ENCODE peak calls at places on chromosomes 12 and 14, in nine cellular contexts. One of them, this sample, is unnamed.

GRCh38 chr14:100904307-100905019 is 941 bp upstream of the RTL1 start:
- DNase-seq in ACHN: no peak
- DNase-seq in stimulated activated naive B cell treated with anti-CD40 and anti-IgM and Interleukin-4, amounts not matched to agents 10 μg/mL and 1 μg/mL and 100 μg/mL, for 72 hours: no peak
- DNase-seq in left colon: no peak
- DNase-seq in GM04504: no peak
- DNase-seq in amniotic stem cell: no peak
- DNase-seq in endothelial cell: peak; percentile 79
- DNase-seq in posterior cingulate gyrus: no peak
- DNase-seq in WTC11: peak; percentile 75
- DNase-seq in this sample: no peak

GRCh38 chr12:78795934-78796445 is 68.6 kb upstream of the SYT1 start:
- DNase-seq in ACHN: no peak
- DNase-seq in stimulated activated naive B cell treated with anti-CD40 and anti-IgM and Interleukin-4, amounts not matched to agents 10 μg/mL and 1 μg/mL and 100 μg/mL, for 72 hours: no peak
- DNase-seq in left colon: no peak
- DNase-seq in GM04504: no peak
- DNase-seq in amniotic stem cell: no peak
- DNase-seq in endothelial cell: no peak
- DNase-seq in posterior cingulate gyrus: no peak
- DNase-seq in WTC11: no peak
- DNase-seq in this sample: no peak

GRCh38 chr12:46073321-46073720 is 82.9 kb upstream of the SCAF11 start:
- DNase-seq in ACHN: no peak
- DNase-seq in stimulated activated naive B cell treated with anti-CD40 and anti-IgM and Interleukin-4, amounts not matched to agents 10 μg/mL and 1 μg/mL and 100 μg/mL, for 72 hours: no peak
- DNase-seq in left colon: no peak
- DNase-seq in GM04504: no peak
- DNase-seq in amniotic stem cell: no peak
- DNase-seq in endothelial cell: no peak
- DNase-seq in posterior cingulate gyrus: no peak
- DNase-seq in WTC11: no peak
- DNase-seq in this sample: no peak

GRCh38 chr12:47193066-47193465 is 113.3 kb upstream of the AMIGO2 start:
- DNase-seq in ACHN: no peak
- DNase-seq in stimulated activated naive B cell treated with anti-CD40 and anti-IgM and Interleukin-4, amounts not matched to agents 10 μg/mL and 1 μg/mL and 100 μg/mL, for 72 hours: no peak
- DNase-seq in left colon: no peak
- DNase-seq in GM04504: no peak
- DNase-seq in amniotic stem cell: no peak
- DNase-seq in endothelial cell: no peak
- DNase-seq in posterior cingulate gyrus: no peak
- DNase-seq in WTC11: no peak
- DNase-seq in this sample: no peak

GRCh38 chr14:100783630-100784321 is 42.1 kb upstream of the MEG3 start:
- DNase-seq in ACHN: no peak
- DNase-seq in stimulated activated naive B cell treated with anti-CD40 and anti-IgM and Interleukin-4, amounts not matched to agents 10 μg/mL and 1 μg/mL and 100 μg/mL, for 72 hours: no peak
- DNase-seq in left colon: no peak
- DNase-seq in GM04504: no peak
- DNase-seq in amniotic stem cell: no peak
- DNase-seq in endothelial cell: no peak
- DNase-seq in posterior cingulate gyrus: no peak
- DNase-seq in WTC11: peak; percentile 11
- DNase-seq in this sample: no peak

GRCh38 chr12:54127538-54128259 is 61.1 kb downstream of the SMUG1 start:
- DNase-seq in ACHN: no peak
- DNase-seq in stimulated activated naive B cell treated with anti-CD40 and anti-IgM and Interleukin-4, amounts not matched to agents 10 μg/mL and 1 μg/mL and 100 μg/mL, for 72 hours: no peak
- DNase-seq in left colon: no peak
- DNase-seq in GM04504: no peak
- DNase-seq in amniotic stem cell: no peak
- DNase-seq in endothelial cell: no peak
- DNase-seq in posterior cingulate gyrus: no peak
- DNase-seq in WTC11: no peak
- DNase-seq in this sample: no peak

GRCh38 chr14:58898655-58899316 is 261.0 kb downstream of the DACT1 start:
- DNase-seq in ACHN: peak; percentile 71
- DNase-seq in stimulated activated naive B cell treated with anti-CD40 and anti-IgM and Interleukin-4, amounts not matched to agents 10 μg/mL and 1 μg/mL and 100 μg/mL, for 72 hours: no peak
- DNase-seq in left colon: no peak
- DNase-seq in GM04504: peak; percentile 79
- DNase-seq in amniotic stem cell: peak; percentile 69
- DNase-seq in endothelial cell: no peak
- DNase-seq in posterior cingulate gyrus: no peak
- DNase-seq in WTC11: no peak
- DNase-seq in this sample: peak; percentile 73

GRCh38 chr12:30822385-30823139 is 67.8 kb upstream of the CAPRIN2 start:
- DNase-seq in ACHN: no peak
- DNase-seq in stimulated activated naive B cell treated with anti-CD40 and anti-IgM and Interleukin-4, amounts not matched to agents 10 μg/mL and 1 μg/mL and 100 μg/mL, for 72 hours: peak; percentile 26
- DNase-seq in left colon: peak; percentile 68
- DNase-seq in GM04504: peak; percentile 3
- DNase-seq in amniotic stem cell: peak; percentile 20
- DNase-seq in endothelial cell: peak; percentile 72
- DNase-seq in posterior cingulate gyrus: peak; percentile 52
- DNase-seq in WTC11: peak; percentile 68
- DNase-seq in this sample: no peak

GRCh38 chr14:96051642-96052540 is 12.7 kb downstream of the C14orf132 start:
- DNase-seq in ACHN: no peak
- DNase-seq in stimulated activated naive B cell treated with anti-CD40 and anti-IgM and Interleukin-4, amounts not matched to agents 10 μg/mL and 1 μg/mL and 100 μg/mL, for 72 hours: no peak
- DNase-seq in left colon: no peak
- DNase-seq in GM04504: no peak
- DNase-seq in amniotic stem cell: no peak
- DNase-seq in endothelial cell: no peak
- DNase-seq in posterior cingulate gyrus: no peak
- DNase-seq in WTC11: peak; percentile 52
- DNase-seq in this sample: no peak

GRCh38 chr14:99891900-99892299 is 98.7 kb downstream of the EML1 start:
- DNase-seq in ACHN: no peak
- DNase-seq in stimulated activated naive B cell treated with anti-CD40 and anti-IgM and Interleukin-4, amounts not matched to agents 10 μg/mL and 1 μg/mL and 100 μg/mL, for 72 hours: no peak
- DNase-seq in left colon: no peak
- DNase-seq in GM04504: no peak
- DNase-seq in amniotic stem cell: no peak
- DNase-seq in endothelial cell: no peak
- DNase-seq in posterior cingulate gyrus: no peak
- DNase-seq in WTC11: no peak
- DNase-seq in this sample: no peak

GRCh38 chr12:70485704-70486103 is 119.6 kb downstream of the KCNMB4 start:
- DNase-seq in ACHN: no peak
- DNase-seq in stimulated activated naive B cell treated with anti-CD40 and anti-IgM and Interleukin-4, amounts not matched to agents 10 μg/mL and 1 μg/mL and 100 μg/mL, for 72 hours: no peak
- DNase-seq in left colon: no peak
- DNase-seq in GM04504: no peak
- DNase-seq in amniotic stem cell: no peak
- DNase-seq in endothelial cell: no peak
- DNase-seq in posterior cingulate gyrus: no peak
- DNase-seq in WTC11: no peak
- DNase-seq in this sample: no peak

GRCh38 chr14:90005939-90006530 is 50.3 kb downstream of the TDP1 start:
- DNase-seq in ACHN: no peak
- DNase-seq in stimulated activated naive B cell treated with anti-CD40 and anti-IgM and Interleukin-4, amounts not matched to agents 10 μg/mL and 1 μg/mL and 100 μg/mL, for 72 hours: no peak
- DNase-seq in left colon: no peak
- DNase-seq in GM04504: no peak
- DNase-seq in amniotic stem cell: no peak
- DNase-seq in endothelial cell: no peak
- DNase-seq in posterior cingulate gyrus: no peak
- DNase-seq in WTC11: no peak
- DNase-seq in this sample: no peak

GRCh38 chr12:47757360-47757839 is 1.3 kb downstream of the RAPGEF3 start:
- DNase-seq in ACHN: no peak
- DNase-seq in stimulated activated naive B cell treated with anti-CD40 and anti-IgM and Interleukin-4, amounts not matched to agents 10 μg/mL and 1 μg/mL and 100 μg/mL, for 72 hours: no peak
- DNase-seq in left colon: no peak
- DNase-seq in GM04504: no peak
- DNase-seq in amniotic stem cell: no peak
- DNase-seq in endothelial cell: no peak
- DNase-seq in posterior cingulate gyrus: no peak
- DNase-seq in WTC11: no peak
- DNase-seq in this sample: no peak

GRCh38 chr14:33377596-33378390 is 439.1 kb downstream of the NPAS3 start:
- DNase-seq in ACHN: no peak
- DNase-seq in stimulated activated naive B cell treated with anti-CD40 and anti-IgM and Interleukin-4, amounts not matched to agents 10 μg/mL and 1 μg/mL and 100 μg/mL, for 72 hours: no peak
- DNase-seq in left colon: no peak
- DNase-seq in GM04504: no peak
- DNase-seq in amniotic stem cell: no peak
- DNase-seq in endothelial cell: no peak
- DNase-seq in posterior cingulate gyrus: no peak
- DNase-seq in WTC11: no peak
- DNase-seq in this sample: no peak

GRCh38 chr14:95519699-95520098 is 3.2 kb upstream of the SYNE3 start:
- DNase-seq in ACHN: no peak
- DNase-seq in stimulated activated naive B cell treated with anti-CD40 and anti-IgM and Interleukin-4, amounts not matched to agents 10 μg/mL and 1 μg/mL and 100 μg/mL, for 72 hours: peak; percentile 53
- DNase-seq in left colon: no peak
- DNase-seq in GM04504: peak; percentile 80
- DNase-seq in amniotic stem cell: peak; percentile 68
- DNase-seq in endothelial cell: no peak
- DNase-seq in posterior cingulate gyrus: peak; percentile 65
- DNase-seq in WTC11: no peak
- DNase-seq in this sample: no peak

GRCh38 chr12:70334742-70335141 is 31.3 kb upstream of the KCNMB4 start:
- DNase-seq in ACHN: no peak
- DNase-seq in stimulated activated naive B cell treated with anti-CD40 and anti-IgM and Interleukin-4, amounts not matched to agents 10 μg/mL and 1 μg/mL and 100 μg/mL, for 72 hours: no peak
- DNase-seq in left colon: no peak
- DNase-seq in GM04504: no peak
- DNase-seq in amniotic stem cell: no peak
- DNase-seq in endothelial cell: no peak
- DNase-seq in posterior cingulate gyrus: no peak
- DNase-seq in WTC11: no peak
- DNase-seq in this sample: no peak

GRCh38 chr14:69652942-69653680 is 41.7 kb downstream of the SUSD6 start:
- DNase-seq in ACHN: no peak
- DNase-seq in stimulated activated naive B cell treated with anti-CD40 and anti-IgM and Interleukin-4, amounts not matched to agents 10 μg/mL and 1 μg/mL and 100 μg/mL, for 72 hours: no peak
- DNase-seq in left colon: no peak
- DNase-seq in GM04504: no peak
- DNase-seq in amniotic stem cell: no peak
- DNase-seq in endothelial cell: no peak
- DNase-seq in posterior cingulate gyrus: no peak
- DNase-seq in WTC11: no peak
- DNase-seq in this sample: no peak

GRCh38 chr12:5210179-5210917 is 166.7 kb downstream of the KCNA5 start:
- DNase-seq in ACHN: no peak
- DNase-seq in stimulated activated naive B cell treated with anti-CD40 and anti-IgM and Interleukin-4, amounts not matched to agents 10 μg/mL and 1 μg/mL and 100 μg/mL, for 72 hours: no peak
- DNase-seq in left colon: no peak
- DNase-seq in GM04504: no peak
- DNase-seq in amniotic stem cell: no peak
- DNase-seq in endothelial cell: no peak
- DNase-seq in posterior cingulate gyrus: no peak
- DNase-seq in WTC11: no peak
- DNase-seq in this sample: no peak

GRCh38 chr12:89949457-89950195 is 241.0 kb upstream of the ATP2B1 start:
- DNase-seq in ACHN: no peak
- DNase-seq in stimulated activated naive B cell treated with anti-CD40 and anti-IgM and Interleukin-4, amounts not matched to agents 10 μg/mL and 1 μg/mL and 100 μg/mL, for 72 hours: peak; percentile 65
- DNase-seq in left colon: no peak
- DNase-seq in GM04504: peak; percentile 78
- DNase-seq in amniotic stem cell: no peak
- DNase-seq in endothelial cell: peak; percentile 31
- DNase-seq in posterior cingulate gyrus: no peak
- DNase-seq in WTC11: no peak
- DNase-seq in this sample: no peak

GRCh38 chr14:93207468-93208308 is 632 bp downstream of the UBR7 start:
- DNase-seq in ACHN: peak; percentile 59
- DNase-seq in stimulated activated naive B cell treated with anti-CD40 and anti-IgM and Interleukin-4, amounts not matched to agents 10 μg/mL and 1 μg/mL and 100 μg/mL, for 72 hours: peak; percentile 32
- DNase-seq in left colon: peak; percentile 65
- DNase-seq in GM04504: no peak
- DNase-seq in amniotic stem cell: peak; percentile 22
- DNase-seq in endothelial cell: peak; percentile 66
- DNase-seq in posterior cingulate gyrus: peak; percentile 36
- DNase-seq in WTC11: peak; percentile 68
- DNase-seq in this sample: peak; percentile 63

GRCh38 chr12:40474630-40475029 is 217.6 kb upstream of the CNTN1 start:
- DNase-seq in ACHN: no peak
- DNase-seq in stimulated activated naive B cell treated with anti-CD40 and anti-IgM and Interleukin-4, amounts not matched to agents 10 μg/mL and 1 μg/mL and 100 μg/mL, for 72 hours: no peak
- DNase-seq in left colon: no peak
- DNase-seq in GM04504: no peak
- DNase-seq in amniotic stem cell: no peak
- DNase-seq in endothelial cell: no peak
- DNase-seq in posterior cingulate gyrus: no peak
- DNase-seq in WTC11: no peak
- DNase-seq in this sample: no peak

GRCh38 chr12:40688085-40688725 is 4.0 kb upstream of the CNTN1 start:
- DNase-seq in ACHN: no peak
- DNase-seq in stimulated activated naive B cell treated with anti-CD40 and anti-IgM and Interleukin-4, amounts not matched to agents 10 μg/mL and 1 μg/mL and 100 μg/mL, for 72 hours: no peak
- DNase-seq in left colon: no peak
- DNase-seq in GM04504: no peak
- DNase-seq in amniotic stem cell: no peak
- DNase-seq in endothelial cell: no peak
- DNase-seq in posterior cingulate gyrus: peak; percentile 14
- DNase-seq in WTC11: no peak
- DNase-seq in this sample: no peak

GRCh38 chr14:103708750-103709187 is 6.5 kb downstream of the XRCC3 start:
- DNase-seq in ACHN: no peak
- DNase-seq in stimulated activated naive B cell treated with anti-CD40 and anti-IgM and Interleukin-4, amounts not matched to agents 10 μg/mL and 1 μg/mL and 100 μg/mL, for 72 hours: no peak
- DNase-seq in left colon: no peak
- DNase-seq in GM04504: no peak
- DNase-seq in amniotic stem cell: no peak
- DNase-seq in endothelial cell: no peak
- DNase-seq in posterior cingulate gyrus: peak; percentile 72
- DNase-seq in WTC11: no peak
- DNase-seq in this sample: no peak

GRCh38 chr14:95061317-95062093 is 95.8 kb downstream of the DICER1 start:
- DNase-seq in ACHN: no peak
- DNase-seq in stimulated activated naive B cell treated with anti-CD40 and anti-IgM and Interleukin-4, amounts not matched to agents 10 μg/mL and 1 μg/mL and 100 μg/mL, for 72 hours: no peak
- DNase-seq in left colon: no peak
- DNase-seq in GM04504: no peak
- DNase-seq in amniotic stem cell: no peak
- DNase-seq in endothelial cell: no peak
- DNase-seq in posterior cingulate gyrus: no peak
- DNase-seq in WTC11: no peak
- DNase-seq in this sample: no peak

GRCh38 chr12:49296034-49296835 is 1.3 kb downstream of the PRPH start:
- DNase-seq in ACHN: peak; percentile 60
- DNase-seq in stimulated activated naive B cell treated with anti-CD40 and anti-IgM and Interleukin-4, amounts not matched to agents 10 μg/mL and 1 μg/mL and 100 μg/mL, for 72 hours: peak; percentile 38
- DNase-seq in left colon: peak; percentile 71
- DNase-seq in GM04504: no peak
- DNase-seq in amniotic stem cell: no peak
- DNase-seq in endothelial cell: peak; percentile 59
- DNase-seq in posterior cingulate gyrus: no peak
- DNase-seq in WTC11: peak; percentile 84
- DNase-seq in this sample: peak; percentile 54

GRCh38 chr14:34582117-34582680 is 42.7 kb upstream of the EAPP start:
- DNase-seq in ACHN: no peak
- DNase-seq in stimulated activated naive B cell treated with anti-CD40 and anti-IgM and Interleukin-4, amounts not matched to agents 10 μg/mL and 1 μg/mL and 100 μg/mL, for 72 hours: no peak
- DNase-seq in left colon: no peak
- DNase-seq in GM04504: no peak
- DNase-seq in amniotic stem cell: no peak
- DNase-seq in endothelial cell: no peak
- DNase-seq in posterior cingulate gyrus: no peak
- DNase-seq in WTC11: no peak
- DNase-seq in this sample: no peak

GRCh38 chr12:32603858-32604257 is 75.2 kb upstream of the DNM1L start:
- DNase-seq in ACHN: no peak
- DNase-seq in stimulated activated naive B cell treated with anti-CD40 and anti-IgM and Interleukin-4, amounts not matched to agents 10 μg/mL and 1 μg/mL and 100 μg/mL, for 72 hours: peak; percentile 6
- DNase-seq in left colon: no peak
- DNase-seq in GM04504: no peak
- DNase-seq in amniotic stem cell: no peak
- DNase-seq in endothelial cell: no peak
- DNase-seq in posterior cingulate gyrus: no peak
- DNase-seq in WTC11: no peak
- DNase-seq in this sample: no peak

GRCh38 chr12:26704684-26705475 is 128.1 kb downstream of the ITPR2 start:
- DNase-seq in ACHN: no peak
- DNase-seq in stimulated activated naive B cell treated with anti-CD40 and anti-IgM and Interleukin-4, amounts not matched to agents 10 μg/mL and 1 μg/mL and 100 μg/mL, for 72 hours: no peak
- DNase-seq in left colon: no peak
- DNase-seq in GM04504: no peak
- DNase-seq in amniotic stem cell: no peak
- DNase-seq in endothelial cell: no peak
- DNase-seq in posterior cingulate gyrus: no peak
- DNase-seq in WTC11: no peak
- DNase-seq in this sample: no peak

GRCh38 chr12:25526778-25527177 is 26.3 kb downstream of the LMNTD1 start:
- DNase-seq in ACHN: no peak
- DNase-seq in stimulated activated naive B cell treated with anti-CD40 and anti-IgM and Interleukin-4, amounts not matched to agents 10 μg/mL and 1 μg/mL and 100 μg/mL, for 72 hours: no peak
- DNase-seq in left colon: no peak
- DNase-seq in GM04504: no peak
- DNase-seq in amniotic stem cell: no peak
- DNase-seq in endothelial cell: no peak
- DNase-seq in posterior cingulate gyrus: no peak
- DNase-seq in WTC11: no peak
- DNase-seq in this sample: no peak

GRCh38 chr14:69769623-69770022 is 2.7 kb downstream of the SRSF5 start:
- DNase-seq in ACHN: no peak
- DNase-seq in stimulated activated naive B cell treated with anti-CD40 and anti-IgM and Interleukin-4, amounts not matched to agents 10 μg/mL and 1 μg/mL and 100 μg/mL, for 72 hours: no peak
- DNase-seq in left colon: no peak
- DNase-seq in GM04504: no peak
- DNase-seq in amniotic stem cell: no peak
- DNase-seq in endothelial cell: no peak
- DNase-seq in posterior cingulate gyrus: no peak
- DNase-seq in WTC11: no peak
- DNase-seq in this sample: no peak

GRCh38 chr12:111405856-111406473 is at the start of gene SH2B3:
- DNase-seq in ACHN: peak; percentile 81
- DNase-seq in stimulated activated naive B cell treated with anti-CD40 and anti-IgM and Interleukin-4, amounts not matched to agents 10 μg/mL and 1 μg/mL and 100 μg/mL, for 72 hours: no peak
- DNase-seq in left colon: no peak
- DNase-seq in GM04504: no peak
- DNase-seq in amniotic stem cell: no peak
- DNase-seq in endothelial cell: no peak
- DNase-seq in posterior cingulate gyrus: no peak
- DNase-seq in WTC11: no peak
- DNase-seq in this sample: peak; percentile 57

This sample was measured in HTR-8/SVneo.